ENCODE peak calls at places on chromosome 4, in seven cellular contexts. R is activated CD4-positive, alpha-beta memory T cell treated with anti-CD3 and anti-CD28 coated beads, Interleukin-2, amount 10 ng/mL, durations not matched to agents 7 days and 5 days; P is ELR; T is psoas muscle; J is osteoblast; C is adrenal gland; W is amygdala. N is an unnamed sample.
A peak's percentile ranks its signal among the peaks of the same experiment; 100 is the strongest.

GRCh38 chr4:106987314-106987713 is 48.8 kb downstream of the DKK2 start:
- DNase-seq in P (no peak), W (no peak), J (no peak), C (no peak), T (no peak), R (no peak), N (no peak)

GRCh38 chr4:1752284-1753041 is 31.1 kb downstream of the TACC3 start:
- DNase-seq in R (peak; percentile 56), T (no peak), P (peak; percentile 25), C (no peak), W (no peak), J (no peak), N (no peak)

GRCh38 chr4:23373269-23373668 is 516.6 kb downstream of the PPARGC1A start:
- DNase-seq in R (no peak), W (no peak), P (peak; percentile 20), J (no peak), C (peak; percentile 39), T (no peak), N (peak; percentile 72)

GRCh38 chr4:41776466-41776865 is 27.9 kb upstream of the PHOX2B start:
- DNase-seq in R (no peak), P (no peak), J (no peak), W (no peak), C (no peak), T (no peak), N (no peak)

GRCh38 chr4:153713840-153714239 is 29.8 kb downstream of the TLR2 start:
- DNase-seq in W (no peak), C (no peak), T (no peak), J (no peak), R (no peak), P (peak; percentile 34), N (no peak)

GRCh38 chr4:76059750-76060149 is 14.8 kb upstream of the ART3 start:
- DNase-seq in J (no peak), C (no peak), P (peak; percentile 68), T (no peak), R (no peak), W (no peak), N (no peak)

GRCh38 chr4:73721419-73721818 is 18.9 kb upstream of the CXCL8 start:
- DNase-seq in T (no peak), J (no peak), C (no peak), R (no peak), P (peak; percentile 89), W (no peak), N (no peak)

GRCh38 chr4:182093431-182093831 is 149.8 kb upstream of the TENM3 start:
- DNase-seq in P (peak; percentile 2), J (no peak), T (no peak), R (no peak), W (no peak), C (no peak), N (no peak)

GRCh38 chr4:182937268-182938208 is 20.4 kb upstream of the DCTD start:
- DNase-seq in J (no peak), C (no peak), P (no peak), R (no peak), T (no peak), W (no peak), N (no peak)

GRCh38 chr4:72954811-72955210 is 114.7 kb downstream of the COX18 start:
- DNase-seq in J (peak; percentile 22), R (no peak), W (no peak), T (no peak), P (no peak), C (no peak), N (no peak)

GRCh38 chr4:147578057-147578476 is 39.1 kb upstream of the TMEM184C start:
- DNase-seq in T (no peak), P (peak; percentile 97), C (peak; percentile 64), R (no peak), J (peak; percentile 86), W (no peak), N (peak; percentile 87)

GRCh38 chr4:137998666-137999429 is 243.3 kb downstream of the SLC7A11 start:
- DNase-seq in P (no peak), T (no peak), W (no peak), J (peak; percentile 10), C (no peak), R (no peak), N (no peak)

GRCh38 chr4:143184217-143184502 is 557 bp upstream of the USP38 start:
- DNase-seq in J (no peak), C (no peak), T (no peak), W (no peak), R (no peak), P (no peak), N (no peak)

GRCh38 chr4:185213829-185214228 is 4.4 kb downstream of the SNX25 start:
- DNase-seq in J (no peak), C (no peak), T (no peak), W (no peak), R (no peak), P (no peak), N (no peak)

GRCh38 chr4:136277741-136278140 is 1254.6 kb downstream of the PCDH18 start:
- DNase-seq in T (no peak), R (no peak), J (no peak), W (no peak), C (no peak), P (peak; percentile 42), N (no peak)

GRCh38 chr4:122665148-122665547 is 44.3 kb upstream of the IL21 start:
- DNase-seq in R (no peak), W (no peak), T (no peak), P (no peak), C (no peak), J (no peak), N (no peak)

GRCh38 chr4:2044542-2045517 is 14.3 kb upstream of the NAT8L start:
- DNase-seq in T (no peak), W (no peak), C (no peak), J (peak; percentile 86), R (peak; percentile 16), P (no peak), N (no peak)

GRCh38 chr4:5139141-5139540 is 87.9 kb downstream of the STK32B start:
- DNase-seq in J (no peak), W (no peak), R (no peak), C (no peak), T (no peak), P (no peak), N (no peak)

GRCh38 chr4:236028-236427 is 69.2 kb downstream of the ZNF732 start:
- DNase-seq in J (no peak), W (no peak), P (no peak), T (no peak), C (no peak), R (no peak), N (no peak)

GRCh38 chr4:118816538-118817177 is 19.3 kb downstream of the SEC24D start:
- DNase-seq in R (no peak), C (no peak), W (no peak), P (peak; percentile 72), T (no peak), J (no peak), N (no peak)

GRCh38 chr4:15144249-15144966 is 142.1 kb downstream of the CPEB2 start:
- DNase-seq in P (no peak), J (no peak), C (no peak), R (no peak), T (no peak), W (no peak), N (no peak)